ENCODE peak calls at places on chromosome 21, in ten cellular contexts. Q is left ventricle myocardium inferior; S is GM23338; V is PC-3; D is NT2/D1; O is aorta; I is CD8-positive, alpha-beta T cell; B is Caco-2; P is pancreas; G is SK-N-SH. A is an unnamed sample.

GRCh38 chr21:16709866-16710550 is 802.8 kb upstream of the CXADR start:
- DNase-seq in D (no peak), P (no peak), Q (no peak), O (no peak), I (no peak), V (no peak), B (peak; percentile 10), G (no peak), S (peak; percentile 30), A (no peak)

GRCh38 chr21:34974162-34974981 is 74.7 kb downstream of the RUNX1 start:
- DNase-seq in P (no peak), I (peak; percentile 60), B (no peak), V (no peak), G (no peak), O (no peak), D (no peak), S (no peak), Q (no peak), A (no peak)

GRCh38 chr21:26686278-26686677 is 113.2 kb upstream of the CYYR1 start:
- DNase-seq in S (peak; percentile 80), Q (no peak), B (peak; percentile 3), G (peak; percentile 17), I (peak; percentile 24), O (no peak), P (no peak), D (peak; percentile 20), V (peak; percentile 62), A (peak; percentile 73)

GRCh38 chr21:26761174-26761915 is 83.9 kb downstream of the ADAMTS1 start:
- DNase-seq in P (no peak), D (no peak), I (no peak), O (no peak), S (no peak), V (no peak), Q (no peak), G (no peak), B (no peak), A (no peak)

GRCh38 chr21:28959367-28960099 is 33.1 kb downstream of the LTN1 start:
- DNase-seq in P (no peak), S (no peak), Q (no peak), D (no peak), O (no peak), V (peak; percentile 40), G (no peak), B (no peak), I (no peak), A (no peak)

GRCh38 chr21:29360799-29361765 is 62.4 kb downstream of the BACH1 start:
- DNase-seq in P (peak; percentile 49), B (peak; percentile 44), Q (no peak), O (no peak), D (no peak), V (peak; percentile 43), I (no peak), G (no peak), S (peak; percentile 27), A (no peak)

GRCh38 chr21:44829507-44830092 is 11.7 kb upstream of the SUMO3 start:
- DNase-seq in D (no peak), P (no peak), B (no peak), V (no peak), O (no peak), S (no peak), G (no peak), I (no peak), Q (no peak), A (no peak)

GRCh38 chr21:35147439-35147838 is 98.3 kb upstream of the RUNX1 start:
- DNase-seq in I (no peak), D (no peak), S (no peak), B (no peak), O (no peak), Q (no peak), G (no peak), V (peak; percentile 86), P (no peak), A (no peak)

GRCh38 chr21:14306143-14306907 is 76.6 kb downstream of the HSPA13 start:
- DNase-seq in I (no peak), G (no peak), P (no peak), O (no peak), Q (no peak), V (peak; percentile 51), B (no peak), D (no peak), S (no peak), A (no peak)

GRCh38 chr21:43961382-43961909 is 50.7 kb upstream of the TRAPPC10 start:
- DNase-seq in S (no peak), B (no peak), Q (no peak), V (no peak), G (no peak), O (no peak), D (no peak), P (no peak), I (no peak), A (no peak)

GRCh38 chr21:30979054-30979453 is 59.2 kb downstream of the KRTAP19-8 start:
- DNase-seq in I (no peak), O (no peak), G (no peak), S (no peak), D (no peak), V (no peak), P (no peak), B (no peak), Q (no peak), A (no peak)

GRCh38 chr21:43810505-43811261 is 21.3 kb downstream of the RRP1 start:
- DNase-seq in S (peak; percentile 89), V (peak; percentile 88), O (peak; percentile 94), D (peak; percentile 71), B (peak; percentile 96), I (peak; percentile 85), G (peak; percentile 96), P (peak; percentile 71), Q (peak; percentile 87), A (peak; percentile 99)

GRCh38 chr21:25929859-25930520 is 195.2 kb downstream of the GABPA start:
- DNase-seq in O (no peak), P (no peak), B (no peak), D (no peak), Q (no peak), V (no peak), I (no peak), S (peak; percentile 38), G (no peak), A (no peak)

GRCh38 chr21:35400233-35400939 is 351.3 kb upstream of the RUNX1 start:
- DNase-seq in P (peak; percentile 12), I (peak; percentile 34), S (peak; percentile 71), O (no peak), B (peak; percentile 66), V (peak; percentile 90), G (peak; percentile 43), D (peak; percentile 59), Q (no peak), A (peak; percentile 57)

GRCh38 chr21:46100426-46100825 is 2.5 kb downstream of the COL6A2 start:
- DNase-seq in V (peak; percentile 65), P (no peak), S (no peak), Q (no peak), I (no peak), D (no peak), O (peak; percentile 55), G (no peak), B (no peak), A (no peak)
- H3K4me3 ChIP-seq in V (peak overlapping the region; percentile 86), P (no peak overlapping the region), S (no peak overlapping the region), Q (peak overlapping the region; percentile 85), I (no peak overlapping the region), D (no peak overlapping the region), O (no peak overlapping the region), G (no peak overlapping the region), B (no peak overlapping the region), A (peak overlapping the region; percentile 82)

GRCh38 chr21:42471206-42471605 is 24.8 kb downstream of the RSPH1 start:
- DNase-seq in G (no peak), P (no peak), V (no peak), I (no peak), Q (no peak), B (no peak), O (no peak), S (no peak), D (no peak), A (peak; percentile 39)

GRCh38 chr21:42466700-42467612 is 29.1 kb downstream of the RSPH1 start:
- DNase-seq in I (peak; percentile 36), P (no peak), Q (no peak), D (no peak), G (no peak), V (peak; percentile 50), S (peak; percentile 60), O (no peak), B (peak; percentile 28), A (peak; percentile 81)

GRCh38 chr21:42467613-42467983 is 28.4 kb downstream of the RSPH1 start:
- DNase-seq in P (no peak), V (no peak), S (no peak), G (no peak), I (no peak), B (no peak), D (no peak), O (no peak), Q (no peak), A (no peak)

GRCh38 chr21:42468511-42469131 is 27.4 kb downstream of the RSPH1 start:
- DNase-seq in D (no peak), P (no peak), G (no peak), S (no peak), B (no peak), O (no peak), I (no peak), V (peak; percentile 65), Q (no peak), A (peak; percentile 53)

GRCh38 chr21:42469272-42469671 is 26.8 kb downstream of the RSPH1 start:
- DNase-seq in P (no peak), S (no peak), O (no peak), B (no peak), D (no peak), I (no peak), Q (no peak), G (no peak), V (no peak), A (no peak)
- H3K4me1 ChIP-seq in P (peaks cover 21% of the 10 kb centered on the region), S (peaks cover 7% of the 10 kb centered on the region), O (no peaks in the 10 kb centered on the region), B (peaks cover 29% of the 10 kb centered on the region), D (peaks cover 8% of the 10 kb centered on the region), I (peaks cover 20% of the 10 kb centered on the region), Q (peaks cover 7% of the 10 kb centered on the region), G (peaks cover 4% of the 10 kb centered on the region), V (peaks cover 29% of the 10 kb centered on the region), A (peaks cover 10% of the 10 kb centered on the region)

DNA sequence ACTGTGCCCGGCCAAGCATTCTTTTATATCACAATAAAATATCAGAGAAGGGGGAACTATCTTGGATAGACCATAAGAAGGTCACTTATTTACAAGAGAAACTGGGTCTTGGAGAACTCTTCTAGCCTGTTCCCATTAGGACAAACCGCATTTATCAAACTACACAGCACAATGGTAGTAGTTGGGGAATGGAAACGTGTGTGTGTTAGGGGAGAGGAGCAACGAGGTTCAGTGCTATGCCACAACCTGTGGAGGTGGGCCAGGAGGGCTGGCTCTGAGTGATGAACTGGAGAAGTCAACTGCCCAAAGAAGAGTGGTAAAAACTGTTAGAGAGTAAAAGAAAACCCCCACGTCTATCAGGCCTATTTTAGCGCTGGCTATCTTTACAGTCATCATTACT is 1.6 kb downstream of the DONSON start:
- DNase-seq in P (no peak), S (no peak), B (no peak), D (no peak), I (no peak), O (no peak), V (no peak), Q (no peak), G (no peak), A (no peak)
- H3K4me3 ChIP-seq in P (no peak overlapping the region), S (peak overlapping the region; percentile 87), B (no peak overlapping the region), D (no peak overlapping the region), I (no peak overlapping the region), O (no peak overlapping the region), V (peak overlapping the region; percentile 98), Q (no peak overlapping the region), G (peak overlapping the region; percentile 84), A (peak overlapping the region; percentile 95)

DNA sequence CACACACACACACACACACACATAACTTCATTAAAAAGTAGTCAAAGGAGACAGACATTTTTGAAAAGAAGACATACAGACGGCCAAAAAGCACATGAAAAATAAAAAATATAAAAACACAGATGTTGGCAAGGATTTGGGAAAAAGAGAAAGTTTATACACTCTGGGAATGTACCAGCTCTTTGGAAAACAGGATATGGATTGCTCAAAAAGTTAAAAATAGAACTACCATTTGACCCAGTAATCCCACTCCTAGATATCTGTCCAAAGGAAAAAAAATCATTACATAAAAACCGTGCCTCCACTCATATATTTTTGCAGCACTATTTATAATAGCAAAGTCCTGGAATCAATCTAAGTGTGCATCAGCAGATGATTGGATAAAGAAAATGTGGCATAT is 128.4 kb upstream of the C21orf91 start:
- DNase-seq in B (no peak), I (no peak), G (no peak), Q (no peak), S (no peak), D (no peak), O (no peak), P (no peak), V (no peak), A (no peak)
- H3K4me1 ChIP-seq in B (no peaks in the 10 kb centered on the region), I (no peaks in the 10 kb centered on the region), G (no peaks in the 10 kb centered on the region), Q (peaks cover 17% of the 10 kb centered on the region), S (no peaks in the 10 kb centered on the region), D (no peaks in the 10 kb centered on the region), O (no peaks in the 10 kb centered on the region), P (no peaks in the 10 kb centered on the region), V (no peaks in the 10 kb centered on the region), A (no peaks in the 10 kb centered on the region)

A was measured in endodermal cell.